ENCODE peak calls at places on chromosomes 11 and 22, in six cellular contexts. G is HCEC 1CT, O is lower lobe of right lung, Y is ecto neural progenitor cell, X is smooth muscle cell of the brain vasculature, J is fibroblast of villous mesenchyme. E is an unnamed sample.

GRCh38 chr22:23256986-23257888 is 76.9 kb downstream of the BCR start:
- DNase-seq in X (no peak), O (no peak), G (no peak), J (peak), Y (no peak), E (peak)

GRCh38 chr11:32382339-32383049 is 52.8 kb downstream of the WT1 start:
- DNase-seq in J (peak), X (no peak), Y (no peak), O (no peak), G (no peak), E (no peak)

GRCh38 chr11:77064648-77065217 is 2.0 kb upstream of the CAPN5 start:
- DNase-seq in O (no peak), G (no peak), J (no peak), Y (no peak), X (no peak), E (no peak)

GRCh38 chr11:82797595-82797971 is 63.9 kb upstream of the FAM181B start:
- DNase-seq in X (no peak), G (no peak), O (no peak), Y (no peak), J (no peak), E (no peak)

GRCh38 chr11:93529707-93530467 is 13.3 kb downstream of the SMCO4 start:
- DNase-seq in G (no peak), X (no peak), Y (no peak), O (peak), J (no peak), E (no peak)

GRCh38 chr22:44939451-44939850 is 70.4 kb downstream of the PHF21B start:
- DNase-seq in X (no peak), G (no peak), O (no peak), Y (no peak), J (no peak), E (no peak)

GRCh38 chr22:28855355-28856094 is 27.8 kb upstream of the ZNRF3 start:
- DNase-seq in O (no peak), X (peak), Y (peak), G (peak), J (peak), E (no peak)

GRCh38 chr11:65640483-65641207 is 2.7 kb downstream of the SIPA1 start:
- DNase-seq in X (no peak), O (peak), G (no peak), J (no peak), Y (no peak), E (no peak)

GRCh38 chr22:45441158-45441557 is 27.7 kb downstream of the RIBC2 start:
- DNase-seq in Y (no peak), J (peak), G (peak), O (no peak), X (no peak), E (no peak)

GRCh38 chr11:124793466-124794278 is 6.5 kb downstream of the MSANTD2 start:
- DNase-seq in J (peak), X (no peak), O (no peak), G (peak), Y (no peak), E (no peak)

GRCh38 chr11:19867064-19867463 is 154.4 kb downstream of the NAV2 start:
- DNase-seq in J (no peak), O (no peak), Y (no peak), G (no peak), X (no peak), E (no peak)

GRCh38 chr11:83335446-83336070 is 49.4 kb upstream of the CCDC90B start:
- DNase-seq in O (no peak), X (no peak), Y (no peak), G (no peak), J (no peak), E (no peak)

GRCh38 chr11:74037309-74037708 is 28.4 kb upstream of the UCP3 start:
- DNase-seq in O (no peak), X (no peak), J (no peak), Y (no peak), G (peak), E (no peak)